ENCODE peak calls at places on chromosomes 6 and 20, in six cellular contexts. N, Q, M, K, S and R are unnamed samples.

GRCh38 chr6:22828179-22829062 is 259.1 kb downstream of the HDGFL1 start:
- DNase-seq in S (peak), K (peak), M (no peak), Q (no peak), N (peak), R (no peak)

GRCh38 chr6:112833546-112834215 is 486.6 kb downstream of the RFPL4B start:
- DNase-seq in S (no peak), K (no peak), Q (no peak), M (peak), N (no peak), R (no peak)

GRCh38 chr6:90940812-90941481 is 354.1 kb upstream of the MAP3K7 start:
- DNase-seq in M (no peak), S (peak), K (no peak), N (peak), Q (peak), R (peak)

GRCh38 chr6:150840185-150840584 is 25.3 kb upstream of the MTHFD1L start:
- DNase-seq in M (no peak), N (no peak), Q (no peak), S (no peak), K (no peak), R (no peak)

GRCh38 chr6:3542032-3542640 is 85.3 kb upstream of the SLC22A23 start:
- DNase-seq in M (no peak), N (no peak), Q (no peak), K (no peak), S (peak), R (no peak)

GRCh38 chr6:139028658-139029469 is at the start of gene ABRACL:
- DNase-seq in S (peak), N (peak), Q (peak), K (peak), M (peak), R (peak)

GRCh38 chr6:102918161-102918560 is 1524.7 kb downstream of the GRIK2 start:
- DNase-seq in K (no peak), M (no peak), Q (no peak), S (no peak), N (no peak), R (no peak)

GRCh38 chr20:59777321-59777705 is 156.1 kb downstream of the SYCP2 start:
- DNase-seq in K (no peak), N (no peak), S (no peak), Q (no peak), M (no peak), R (no peak)

GRCh38 chr6:35048031-35048613 is 93.0 kb downstream of the TCP11 start:
- DNase-seq in N (peak), K (no peak), Q (no peak), M (peak), S (no peak), R (no peak)

GRCh38 chr6:146890172-146890571 is 291.4 kb downstream of the ADGB start:
- DNase-seq in S (no peak), M (no peak), N (no peak), K (no peak), Q (no peak), R (no peak)

GRCh38 chr6:6865601-6866000 is 242.2 kb upstream of the RREB1 start:
- DNase-seq in N (no peak), K (no peak), M (no peak), Q (no peak), S (no peak), R (no peak)

GRCh38 chr20:24694157-24694726 is 224.8 kb downstream of the SYNDIG1 start:
- DNase-seq in M (no peak), N (no peak), S (no peak), K (peak), Q (no peak), R (no peak)